ENCODE peak calls at places on chromosomes 5 and 9, in seven cellular contexts. One of them, this sample, is unnamed.
A peak's percentile ranks its signal among the peaks of the same experiment; 100 is the strongest.

GRCh38 chr9:126228111-126228778 is 98.4 kb upstream of the MVB12B start:
- DNase-seq in K562: no peak
- DNase-seq in GM12878: no peak
- DNase-seq in HCT116: no peak
- DNase-seq in HepG2: no peak
- DNase-seq in WTC11: no peak
- DNase-seq in H1: no peak
- DNase-seq in this sample: no peak

GRCh38 chr9:117720555-117720954 is 16.4 kb downstream of the TLR4 start:
- DNase-seq in K562: peak; percentile 4
- DNase-seq in GM12878: no peak
- DNase-seq in HCT116: no peak
- DNase-seq in HepG2: no peak
- DNase-seq in WTC11: no peak
- DNase-seq in H1: no peak
- DNase-seq in this sample: no peak

GRCh38 chr5:37932450-37932849 is 92.6 kb upstream of the GDNF start:
- DNase-seq in K562: no peak
- DNase-seq in GM12878: no peak
- DNase-seq in HCT116: no peak
- DNase-seq in HepG2: no peak
- DNase-seq in WTC11: no peak
- DNase-seq in H1: no peak
- DNase-seq in this sample: no peak

GRCh38 chr9:70021026-70021571 is 22.5 kb upstream of the MAMDC2 start:
- DNase-seq in K562: no peak
- DNase-seq in GM12878: no peak
- DNase-seq in HCT116: no peak
- DNase-seq in HepG2: no peak
- DNase-seq in WTC11: no peak
- DNase-seq in H1: no peak
- DNase-seq in this sample: no peak

GRCh38 chr5:57447656-57448055 is 35.0 kb downstream of the ACTBL2 start:
- DNase-seq in K562: no peak
- DNase-seq in GM12878: no peak
- DNase-seq in HCT116: no peak
- DNase-seq in HepG2: no peak
- DNase-seq in WTC11: no peak
- DNase-seq in H1: no peak
- DNase-seq in this sample: no peak

GRCh38 chr9:101578378-101578777 is 16.4 kb downstream of the PPP3R2 start:
- DNase-seq in K562: no peak
- DNase-seq in GM12878: no peak
- DNase-seq in HCT116: no peak
- DNase-seq in HepG2: no peak
- DNase-seq in WTC11: no peak
- DNase-seq in H1: no peak
- DNase-seq in this sample: no peak

GRCh38 chr5:84450617-84451414 is 66.1 kb upstream of the EDIL3 start:
- DNase-seq in K562: no peak
- DNase-seq in GM12878: no peak
- DNase-seq in HCT116: no peak
- DNase-seq in HepG2: no peak
- DNase-seq in WTC11: no peak
- DNase-seq in H1: no peak
- DNase-seq in this sample: no peak

GRCh38 chr9:69719368-69719767 is 40.4 kb downstream of the PTAR1 start:
- DNase-seq in K562: peak; percentile 11
- DNase-seq in GM12878: no peak
- DNase-seq in HCT116: no peak
- DNase-seq in HepG2: no peak
- DNase-seq in WTC11: no peak
- DNase-seq in H1: no peak
- DNase-seq in this sample: no peak

GRCh38 chr9:33132249-33132772 is 34.8 kb downstream of the B4GALT1 start:
- DNase-seq in K562: no peak
- DNase-seq in GM12878: no peak
- DNase-seq in HCT116: no peak
- DNase-seq in HepG2: no peak
- DNase-seq in WTC11: no peak
- DNase-seq in H1: no peak
- DNase-seq in this sample: no peak

GRCh38 chr5:5804834-5805233 is 382.4 kb downstream of the ICE1 start:
- DNase-seq in K562: no peak
- DNase-seq in GM12878: no peak
- DNase-seq in HCT116: no peak
- DNase-seq in HepG2: no peak
- DNase-seq in WTC11: no peak
- DNase-seq in H1: no peak
- DNase-seq in this sample: no peak

GRCh38 chr9:83992407-83992806 is 11.8 kb downstream of the RMI1 start:
- DNase-seq in K562: peak; percentile 15
- DNase-seq in GM12878: no peak
- DNase-seq in HCT116: no peak
- DNase-seq in HepG2: peak; percentile 84
- DNase-seq in WTC11: no peak
- DNase-seq in H1: no peak
- DNase-seq in this sample: no peak

GRCh38 chr9:113444736-113445135 is 18.8 kb upstream of the RGS3 start:
- DNase-seq in K562: no peak
- DNase-seq in GM12878: no peak
- DNase-seq in HCT116: no peak
- DNase-seq in HepG2: no peak
- DNase-seq in WTC11: no peak
- DNase-seq in H1: no peak
- DNase-seq in this sample: no peak

GRCh38 chr9:2469681-2470141 is 151.9 kb upstream of the VLDLR start:
- DNase-seq in K562: no peak
- DNase-seq in GM12878: peak; percentile 7
- DNase-seq in HCT116: no peak
- DNase-seq in HepG2: no peak
- DNase-seq in WTC11: peak; percentile 39
- DNase-seq in H1: peak; percentile 5
- DNase-seq in this sample: peak; percentile 6

GRCh38 chr5:142897328-142897727 is 127.2 kb downstream of the ARHGAP26 start:
- DNase-seq in K562: no peak
- DNase-seq in GM12878: no peak
- DNase-seq in HCT116: no peak
- DNase-seq in HepG2: no peak
- DNase-seq in WTC11: no peak
- DNase-seq in H1: no peak
- DNase-seq in this sample: no peak

GRCh38 chr9:34659592-34660253 is 2.7 kb downstream of the CCL27 start:
- DNase-seq in K562: no peak
- DNase-seq in GM12878: no peak
- DNase-seq in HCT116: no peak
- DNase-seq in HepG2: no peak
- DNase-seq in WTC11: no peak
- DNase-seq in H1: no peak
- DNase-seq in this sample: no peak

GRCh38 chr5:136064510-136064909 is 35.7 kb downstream of the TGFBI start:
- DNase-seq in K562: peak; percentile 33
- DNase-seq in GM12878: no peak
- DNase-seq in HCT116: no peak
- DNase-seq in HepG2: no peak
- DNase-seq in WTC11: no peak
- DNase-seq in H1: no peak
- DNase-seq in this sample: no peak

GRCh38 chr5:19920761-19921160 is 67.2 kb downstream of the CDH18 start:
- DNase-seq in K562: no peak
- DNase-seq in GM12878: no peak
- DNase-seq in HCT116: no peak
- DNase-seq in HepG2: no peak
- DNase-seq in WTC11: no peak
- DNase-seq in H1: no peak
- DNase-seq in this sample: no peak

GRCh38 chr9:96021616-96022444 is 146.3 kb downstream of the ERCC6L2 start:
- DNase-seq in K562: no peak
- DNase-seq in GM12878: no peak
- DNase-seq in HCT116: no peak
- DNase-seq in HepG2: no peak
- DNase-seq in WTC11: no peak
- DNase-seq in H1: no peak
- DNase-seq in this sample: no peak

GRCh38 chr5:83955916-83956315 is 235.3 kb upstream of the HAPLN1 start:
- DNase-seq in K562: no peak
- DNase-seq in GM12878: no peak
- DNase-seq in HCT116: no peak
- DNase-seq in HepG2: no peak
- DNase-seq in WTC11: no peak
- DNase-seq in H1: no peak
- DNase-seq in this sample: no peak

GRCh38 chr9:86142973-86143372 is 43.6 kb upstream of the GOLM1 start:
- DNase-seq in K562: no peak
- DNase-seq in GM12878: no peak
- DNase-seq in HCT116: no peak
- DNase-seq in HepG2: no peak
- DNase-seq in WTC11: no peak
- DNase-seq in H1: no peak
- DNase-seq in this sample: peak; percentile 27

GRCh38 chr5:148408092-148408491 is 24.3 kb downstream of the FBXO38 start:
- DNase-seq in K562: no peak
- DNase-seq in GM12878: no peak
- DNase-seq in HCT116: no peak
- DNase-seq in HepG2: no peak
- DNase-seq in WTC11: no peak
- DNase-seq in H1: no peak
- DNase-seq in this sample: no peak

GRCh38 chr5:148398698-148399121 is 15.0 kb downstream of the FBXO38 start:
- DNase-seq in K562: no peak
- DNase-seq in GM12878: no peak
- DNase-seq in HCT116: no peak
- DNase-seq in HepG2: peak; percentile 9
- DNase-seq in WTC11: no peak
- DNase-seq in H1: no peak
- DNase-seq in this sample: no peak

GRCh38 chr5:148401604-148402003 is 17.8 kb downstream of the FBXO38 start:
- DNase-seq in K562: no peak
- DNase-seq in GM12878: no peak
- DNase-seq in HCT116: no peak
- DNase-seq in HepG2: no peak
- DNase-seq in WTC11: no peak
- DNase-seq in H1: no peak
- DNase-seq in this sample: no peak

GRCh38 chr5:148406406-148406805 is 22.6 kb downstream of the FBXO38 start:
- DNase-seq in K562: no peak
- DNase-seq in GM12878: no peak
- DNase-seq in HCT116: no peak
- DNase-seq in HepG2: no peak
- DNase-seq in WTC11: no peak
- DNase-seq in H1: no peak
- DNase-seq in this sample: no peak

DNA sequence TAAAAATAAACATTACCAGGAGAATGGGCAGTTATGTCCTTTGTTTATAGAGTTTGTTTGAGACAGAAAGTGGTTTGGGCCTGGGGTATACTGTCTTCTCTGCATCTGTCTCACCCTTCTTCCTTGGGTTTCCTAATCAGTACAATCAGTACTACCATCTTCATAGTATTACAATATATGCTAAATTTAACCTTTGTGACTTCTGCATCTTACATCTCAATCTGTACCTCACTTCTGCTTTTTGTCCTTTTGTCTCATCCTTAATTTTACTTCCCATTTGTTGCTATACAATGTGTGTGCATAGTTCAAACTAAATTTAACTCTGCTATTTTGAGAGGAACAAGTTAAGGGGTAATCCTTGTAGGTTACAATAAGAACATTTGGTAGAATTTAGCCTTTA is 19.6 kb downstream of the FBXO38 start:
- DNase-seq in K562: no peak
- DNase-seq in GM12878: no peak
- DNase-seq in HCT116: no peak
- DNase-seq in HepG2: no peak
- DNase-seq in WTC11: no peak
- DNase-seq in H1: no peak
- DNase-seq in this sample: no peak
- TF ChIP-seq SP1 in K562: no peak
- TF ChIP-seq SP1 in GM12878: no peak
- TF ChIP-seq SP1 in HCT116: no peak
- TF ChIP-seq SP1 in HepG2: no peak
- TF ChIP-seq SP1 in WTC11: no peak
- TF ChIP-seq SP1 in H1: no peak
- TF ChIP-seq SP1 in this sample: no peak

DNA sequence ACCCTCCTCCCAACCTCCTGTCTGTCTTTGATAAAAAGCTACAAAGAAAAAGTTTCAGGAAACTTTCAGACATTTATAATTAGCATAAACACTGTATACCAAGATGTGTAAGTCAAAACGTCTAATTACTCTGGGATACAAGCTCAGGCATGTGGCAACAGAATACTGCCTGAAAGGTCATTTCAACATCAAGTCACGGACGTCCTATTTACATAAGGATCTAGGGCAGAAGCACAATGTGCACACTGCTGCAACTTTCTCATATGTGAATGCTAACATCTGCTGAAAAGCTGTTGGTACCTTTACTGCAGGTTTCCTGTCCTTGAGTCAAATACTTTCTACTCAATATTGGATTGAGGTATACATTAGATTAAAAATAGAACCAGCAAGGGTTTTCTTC is 36.9 kb downstream of the ELL2 start:
- DNase-seq in K562: no peak
- DNase-seq in GM12878: no peak
- DNase-seq in HCT116: no peak
- DNase-seq in HepG2: peak; percentile 90
- DNase-seq in WTC11: no peak
- DNase-seq in H1: no peak
- DNase-seq in this sample: no peak
- TF ChIP-seq SP1 in K562: no peak
- TF ChIP-seq SP1 in GM12878: no peak
- TF ChIP-seq SP1 in HCT116: no peak
- TF ChIP-seq SP1 in HepG2: no peak
- TF ChIP-seq SP1 in WTC11: no peak
- TF ChIP-seq SP1 in H1: no peak
- TF ChIP-seq SP1 in this sample: no peak

GRCh38 chr5:108681079-108681921 is 66.4 kb upstream of the FER start:
- DNase-seq in K562: peak; percentile 62
- DNase-seq in GM12878: peak; percentile 67
- DNase-seq in HCT116: peak; percentile 51
- DNase-seq in HepG2: peak; percentile 50
- DNase-seq in WTC11: no peak
- DNase-seq in H1: no peak
- DNase-seq in this sample: peak; percentile 46
- TF ChIP-seq SP1 in K562: no peak
- TF ChIP-seq SP1 in GM12878: no peak
- TF ChIP-seq SP1 in HCT116: no peak
- TF ChIP-seq SP1 in HepG2: no peak
- TF ChIP-seq SP1 in WTC11: no peak
- TF ChIP-seq SP1 in H1: no peak
- TF ChIP-seq SP1 in this sample: no peak

DNA sequence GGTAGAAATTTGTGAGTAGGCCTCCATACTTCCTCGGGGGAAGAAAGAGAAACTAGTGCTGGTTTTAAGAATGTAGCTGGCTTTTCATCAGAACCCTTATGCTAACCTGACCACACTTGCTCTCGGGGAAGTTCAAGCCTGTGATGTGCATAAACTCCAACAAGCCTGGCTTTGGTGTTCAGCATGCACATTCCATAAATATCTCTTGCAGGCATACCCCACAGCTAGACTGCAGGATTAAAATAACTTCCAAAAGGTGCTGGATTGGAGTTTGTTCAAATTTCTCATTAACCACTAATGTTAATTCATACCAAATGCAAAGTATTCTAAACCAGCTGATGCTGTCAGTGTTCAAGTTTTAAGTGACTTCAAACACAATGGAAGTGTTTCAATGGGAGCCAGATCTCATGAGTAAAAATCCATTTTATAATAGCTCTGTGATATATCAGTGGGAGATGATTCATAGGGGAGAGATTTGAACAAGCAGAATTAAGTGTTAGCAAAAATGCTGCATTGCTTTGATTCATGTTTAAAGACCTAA is 79.4 kb downstream of the NPR3 start:
- DNase-seq in K562: no peak
- DNase-seq in GM12878: no peak
- DNase-seq in HCT116: no peak
- DNase-seq in HepG2: no peak
- DNase-seq in WTC11: no peak
- DNase-seq in H1: no peak
- DNase-seq in this sample: no peak
- TF ChIP-seq SP1 in K562: no peak
- TF ChIP-seq SP1 in GM12878: no peak
- TF ChIP-seq SP1 in HCT116: no peak
- TF ChIP-seq SP1 in HepG2: no peak
- TF ChIP-seq SP1 in WTC11: no peak
- TF ChIP-seq SP1 in H1: no peak
- TF ChIP-seq SP1 in this sample: no peak

This sample was measured in HEK293T.